ENCODE peak calls at places on chromosomes 13 and 19, in seven cellular contexts. I is mucosa of descending colon, C is T-helper 17 cell, L is skeletal muscle cell, F is SIG-M5, E is DMS53, X is T-helper 1 cell. Z is an unnamed sample.

GRCh38 chr13:91347996-91348905 is 764 bp downstream of the MIR17HG start:
- DNase-seq in X (peak; percentile 52), E (peak; percentile 46), F (no peak), C (peak; percentile 64), I (peak; percentile 60), L (no peak), Z (no peak)

GRCh38 chr13:110371550-110372465 is 64.7 kb downstream of the COL4A2 start:
- DNase-seq in F (no peak), L (no peak), C (no peak), I (no peak), X (no peak), E (peak; percentile 47), Z (no peak)

GRCh38 chr19:19627716-19628498 is at the start of gene LPAR2:
- DNase-seq in F (no peak), L (no peak), E (peak; percentile 89), X (peak; percentile 67), C (peak; percentile 89), I (peak; percentile 83), Z (no peak)

GRCh38 chr19:46981296-46981695 is 38.3 kb upstream of the NPAS1 start:
- DNase-seq in F (no peak), C (no peak), L (no peak), I (no peak), X (no peak), E (no peak), Z (no peak)

GRCh38 chr19:55549500-55550320 is 4.4 kb upstream of the SBK3 start:
- DNase-seq in X (no peak), E (peak; percentile 89), F (no peak), I (peak; percentile 27), C (no peak), L (peak; percentile 34), Z (peak; percentile 68)

GRCh38 chr19:55486043-55486970 is 1.3 kb downstream of the NAT14 start:
- DNase-seq in I (no peak), L (no peak), E (peak; percentile 70), X (no peak), C (no peak), F (no peak), Z (no peak)

GRCh38 chr13:42405665-42406390 is 133.9 kb downstream of the AKAP11 start:
- DNase-seq in E (no peak), L (peak; percentile 23), F (no peak), X (peak; percentile 73), C (no peak), I (no peak), Z (no peak)

GRCh38 chr19:30283556-30283955 is 88.6 kb upstream of the ZNF536 start:
- DNase-seq in X (no peak), C (no peak), I (no peak), L (no peak), F (no peak), E (no peak), Z (no peak)

GRCh38 chr13:44188257-44188656 is 185.4 kb upstream of the SERP2 start:
- DNase-seq in C (no peak), I (no peak), F (no peak), X (no peak), L (peak; percentile 26), E (peak; percentile 10), Z (no peak)

GRCh38 chr19:12230751-12231733 is 63.6 kb downstream of the ZNF44 start:
- DNase-seq in F (no peak), I (no peak), C (no peak), X (no peak), E (no peak), L (no peak), Z (no peak)

GRCh38 chr13:30364133-30364532 is 56.8 kb upstream of the KATNAL1 start:
- DNase-seq in C (no peak), L (no peak), I (no peak), X (no peak), E (no peak), F (no peak), Z (no peak)

GRCh38 chr13:60572003-60572792 is 175.2 kb downstream of the TDRD3 start:
- DNase-seq in L (peak; percentile 43), X (no peak), I (peak; percentile 11), F (no peak), E (peak; percentile 25), C (no peak), Z (no peak)

GRCh38 chr19:52991021-52991420 is 22.7 kb upstream of the ERVV-1 start:
- DNase-seq in I (peak; percentile 7), X (no peak), F (no peak), L (no peak), E (no peak), C (no peak), Z (no peak)

GRCh38 chr19:17777840-17778620 is 16.9 kb upstream of the B3GNT3 start:
- DNase-seq in C (no peak), I (peak; percentile 85), L (no peak), E (peak; percentile 78), F (no peak), X (peak; percentile 25), Z (no peak)

GRCh38 chr13:28653111-28653510 is 5.8 kb upstream of the POMP start:
- DNase-seq in F (no peak), E (no peak), C (no peak), I (no peak), X (no peak), L (no peak), Z (no peak)

GRCh38 chr13:70128098-70128497 is 19.8 kb upstream of the KLHL1 start:
- DNase-seq in I (no peak), E (no peak), F (no peak), L (no peak), X (no peak), C (no peak), Z (no peak)

GRCh38 chr13:48302920-48303330 is 626 bp upstream of the RB1 start:
- DNase-seq in C (no peak), X (no peak), E (peak; percentile 56), I (no peak), L (no peak), F (no peak), Z (no peak)